ENCODE peak calls at places on chromosomes 1 and 21, in five cellular contexts. W, S, B, Y and E are unnamed samples.

GRCh38 chr1:230067871-230068814 is 1.1 kb downstream of the GALNT2 start:
- DNase-seq in W (no peak), S (no peak), B (peak), Y (peak), E (no peak)

GRCh38 chr1:173554541-173555250 is 48.2 kb downstream of the SLC9C2 start:
- DNase-seq in W (no peak), S (no peak), B (peak), Y (no peak), E (no peak)

GRCh38 chr21:45164124-45164511 is 89.7 kb downstream of the ADARB1 start:
- DNase-seq in W (no peak), S (no peak), B (no peak), Y (no peak), E (no peak)

GRCh38 chr1:218409946-218410510 is 64.9 kb downstream of the TGFB2 start:
- DNase-seq in W (peak), S (no peak), B (no peak), Y (no peak), E (no peak)

GRCh38 chr1:56387071-56387747 is 192.2 kb downstream of the PLPP3 start:
- DNase-seq in W (peak), S (no peak), B (no peak), Y (no peak), E (no peak)

GRCh38 chr1:66460776-66461175 is 73.2 kb upstream of the SGIP1 start:
- DNase-seq in W (no peak), S (no peak), B (no peak), Y (no peak), E (no peak)

GRCh38 chr1:8821084-8821483 is 3.6 kb upstream of the RERE start:
- DNase-seq in W (no peak), S (no peak), B (no peak), Y (no peak), E (no peak)

GRCh38 chr1:109079240-109079622 is 3.4 kb upstream of the TAF13 start:
- DNase-seq in W (no peak), S (no peak), B (no peak), Y (no peak), E (no peak)

GRCh38 chr1:193322218-193322617 is 135.8 kb upstream of the B3GALT2 start:
- DNase-seq in W (peak), S (peak), B (no peak), Y (no peak), E (no peak)

GRCh38 chr1:167330601-167331293 is 110.1 kb downstream of the POU2F1 start:
- DNase-seq in W (no peak), S (no peak), B (no peak), Y (no peak), E (no peak)

GRCh38 chr1:20787775-20788488 is 825 bp upstream of the HP1BP3 start:
- DNase-seq in W (peak), S (peak), B (peak), Y (no peak), E (peak)

GRCh38 chr1:145999321-146000024 is 3.1 kb upstream of the TXNIP start:
- DNase-seq in W (no peak), S (peak), B (peak), Y (no peak), E (no peak)

GRCh38 chr1:117389779-117390178 is 22.5 kb downstream of the MAN1A2 start:
- DNase-seq in W (no peak), S (no peak), B (no peak), Y (no peak), E (no peak)

GRCh38 chr1:44628962-44629756 is 45.1 kb downstream of the TMEM53 start:
- DNase-seq in W (peak), S (peak), B (no peak), Y (no peak), E (peak)

GRCh38 chr1:226633541-226634155 is 85.1 kb downstream of the STUM start:
- DNase-seq in W (no peak), S (no peak), B (no peak), Y (no peak), E (no peak)

GRCh38 chr1:218344814-218345672 is at the start of gene TGFB2:
- DNase-seq in W (peak), S (peak), B (peak), Y (peak), E (no peak)